ENCODE peak calls at places on chromosomes 6 and 20, in five cellular contexts. F, G, O, J and L are unnamed samples.

GRCh38 chr6:1604991-1605821 is 4.5 kb upstream of the FOXC1 start:
- DNase-seq in F (no peak), G (no peak), O (no peak), J (no peak), L (no peak)

GRCh38 chr20:3749689-3750639 is 17.5 kb downstream of the HSPA12B start:
- DNase-seq in F (peak), G (no peak), O (peak), J (no peak), L (no peak)

GRCh38 chr6:159933077-159933476 is 35.8 kb upstream of the IGF2R start:
- DNase-seq in F (no peak), G (no peak), O (no peak), J (no peak), L (no peak)

GRCh38 chr6:154615483-154616025 is 105.1 kb upstream of the CNKSR3 start:
- DNase-seq in F (no peak), G (peak), O (peak), J (peak), L (no peak)

GRCh38 chr20:35497780-35498189 is 31.7 kb downstream of the C20orf173 start:
- DNase-seq in F (no peak), G (peak), O (no peak), J (peak), L (no peak)

GRCh38 chr6:38016824-38017223 is 197.3 kb downstream of the ZFAND3 start:
- DNase-seq in F (no peak), G (no peak), O (no peak), J (no peak), L (no peak)

GRCh38 chr20:45822863-45823262 is 4.2 kb downstream of the TNNC2 start:
- DNase-seq in F (no peak), G (peak), O (peak), J (peak), L (no peak)

GRCh38 chr6:45830441-45831139 is 185.1 kb downstream of the CLIC5 start:
- DNase-seq in F (no peak), G (peak), O (peak), J (peak), L (peak)

GRCh38 chr6:86712039-86712438 is 225.3 kb upstream of the HTR1E start:
- DNase-seq in F (no peak), G (no peak), O (no peak), J (no peak), L (no peak)

GRCh38 chr6:11323666-11324452 is 91.4 kb upstream of the NEDD9 start:
- DNase-seq in F (no peak), G (no peak), O (no peak), J (no peak), L (no peak)

GRCh38 chr20:53750827-53751393 is 157.3 kb upstream of the ZNF217 start:
- DNase-seq in F (peak), G (peak), O (peak), J (peak), L (peak)

DNA sequence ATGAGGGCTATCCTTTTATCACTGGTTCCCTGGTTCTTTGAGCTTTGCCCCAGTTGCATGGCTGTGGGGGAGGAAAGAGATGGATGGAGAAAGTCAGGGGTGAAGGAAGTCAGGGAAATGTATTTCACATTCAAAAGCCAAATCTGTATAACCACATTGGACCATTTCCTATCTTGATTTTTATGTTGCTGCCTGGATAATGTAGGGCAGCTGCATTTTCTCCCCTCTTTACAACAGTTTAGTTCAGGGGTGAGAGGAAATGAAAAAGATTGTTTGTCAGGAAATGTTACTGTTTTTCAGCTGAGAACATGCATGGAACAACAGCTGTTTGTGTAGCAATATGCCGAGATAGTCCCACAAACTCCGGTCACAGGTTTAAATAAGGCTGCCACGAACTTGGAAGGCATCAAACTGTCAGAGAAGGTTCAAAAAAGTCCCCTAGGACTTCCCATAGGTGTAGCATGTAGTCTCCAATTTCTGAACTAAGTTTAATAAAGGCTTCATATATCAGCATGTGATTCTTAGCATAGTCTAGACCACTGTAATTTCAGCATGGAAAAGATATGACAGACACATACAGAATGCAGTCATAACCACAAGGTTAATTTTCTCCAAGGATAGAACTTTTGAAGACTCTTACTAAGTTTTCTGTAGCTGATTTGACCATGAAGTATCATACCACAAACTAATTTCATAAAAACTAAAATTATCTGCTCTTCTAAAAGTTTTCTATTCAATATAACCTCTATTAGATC is 82.1 kb upstream of the COL21A1 start:
- DNase-seq in F (no peak), G (peak), O (peak), J (no peak), L (no peak)
- H3K4me3 ChIP-seq in F (no peak), G (no peak), O (no peak), J (no peak), L (no peak)

GRCh38 chr20:17968366-17969275 is at the start of the genes MGME1 and SNX5:
- DNase-seq in F (peak), G (peak), O (peak), J (peak), L (peak)
- H3K4me3 ChIP-seq in F (peak), G (peak), O (peak), J (peak), L (peak)

GRCh38 chr20:21127201-21127981 is 1.5 kb downstream of the KIZ start:
- DNase-seq in F (no peak), G (no peak), O (no peak), J (no peak), L (no peak)
- H3K4me3 ChIP-seq in F (no peak), G (no peak), O (no peak), J (peak), L (no peak)

DNA sequence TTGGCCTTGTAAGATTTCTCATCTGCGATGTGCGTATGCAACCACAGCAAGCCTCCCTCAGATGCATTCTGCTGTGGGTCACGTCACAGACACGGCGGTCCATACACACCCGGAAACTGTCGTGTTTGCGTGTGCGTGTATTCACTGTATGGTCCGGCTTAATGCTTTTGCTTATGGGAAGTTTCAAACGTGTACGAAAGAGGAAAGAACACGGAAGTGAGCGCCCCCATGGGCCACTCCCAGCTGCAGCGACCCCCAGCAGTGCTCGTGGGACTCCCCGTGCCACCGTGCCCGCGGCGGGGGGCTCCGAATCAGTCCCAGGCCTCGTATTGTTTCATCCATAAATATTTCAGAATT is 10.2 kb downstream of the DLL1 start:
- DNase-seq in F (no peak), G (no peak), O (no peak), J (no peak), L (no peak)
- H3K4me3 ChIP-seq in F (no peak), G (peak), O (no peak), J (peak), L (no peak)

GRCh38 chr6:19465760-19466159 is 371.4 kb upstream of the ID4 start:
- DNase-seq in F (no peak), G (peak), O (peak), J (no peak), L (no peak)
- H3K4me3 ChIP-seq in F (no peak), G (no peak), O (no peak), J (no peak), L (no peak)

DNA sequence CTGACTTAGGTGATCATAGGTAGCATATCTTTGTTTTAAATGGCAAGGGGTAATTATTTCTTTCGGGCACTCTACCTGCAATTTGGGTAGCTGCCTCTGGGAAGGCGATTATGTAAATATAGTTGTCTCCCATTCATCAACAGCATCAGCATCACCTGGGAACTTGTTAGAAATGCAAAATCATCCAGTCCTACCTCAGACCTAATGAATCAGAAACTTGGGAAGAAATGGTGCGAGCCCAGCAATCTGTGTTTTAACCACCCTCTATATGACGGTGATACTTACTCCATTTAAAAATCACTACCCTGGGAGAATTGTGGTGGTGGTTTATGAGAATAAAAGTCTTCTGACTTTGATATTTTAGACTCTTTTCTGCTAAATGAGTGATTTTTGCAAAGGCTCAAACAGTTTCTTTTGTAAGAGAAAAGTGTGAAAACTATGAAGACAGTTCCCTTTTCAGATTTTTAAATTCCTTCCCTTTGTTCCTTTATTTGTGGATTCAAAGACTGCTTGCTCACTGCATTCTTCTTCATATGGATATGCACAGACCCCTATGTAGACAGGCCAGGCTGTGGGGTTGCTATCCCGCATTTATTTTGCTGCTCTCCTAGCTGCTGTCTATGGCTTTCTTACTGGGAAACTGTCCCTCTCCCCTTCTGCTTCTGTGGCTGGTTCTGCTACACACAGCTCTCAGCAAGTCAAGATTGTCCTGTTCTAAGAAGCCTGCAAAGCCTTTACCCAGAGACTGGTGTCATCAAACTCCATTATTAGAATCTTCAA is 365.3 kb downstream of the RNF144B start:
- DNase-seq in F (peak), G (no peak), O (no peak), J (no peak), L (no peak)
- H3K4me3 ChIP-seq in F (no peak), G (no peak), O (no peak), J (no peak), L (no peak)

DNA sequence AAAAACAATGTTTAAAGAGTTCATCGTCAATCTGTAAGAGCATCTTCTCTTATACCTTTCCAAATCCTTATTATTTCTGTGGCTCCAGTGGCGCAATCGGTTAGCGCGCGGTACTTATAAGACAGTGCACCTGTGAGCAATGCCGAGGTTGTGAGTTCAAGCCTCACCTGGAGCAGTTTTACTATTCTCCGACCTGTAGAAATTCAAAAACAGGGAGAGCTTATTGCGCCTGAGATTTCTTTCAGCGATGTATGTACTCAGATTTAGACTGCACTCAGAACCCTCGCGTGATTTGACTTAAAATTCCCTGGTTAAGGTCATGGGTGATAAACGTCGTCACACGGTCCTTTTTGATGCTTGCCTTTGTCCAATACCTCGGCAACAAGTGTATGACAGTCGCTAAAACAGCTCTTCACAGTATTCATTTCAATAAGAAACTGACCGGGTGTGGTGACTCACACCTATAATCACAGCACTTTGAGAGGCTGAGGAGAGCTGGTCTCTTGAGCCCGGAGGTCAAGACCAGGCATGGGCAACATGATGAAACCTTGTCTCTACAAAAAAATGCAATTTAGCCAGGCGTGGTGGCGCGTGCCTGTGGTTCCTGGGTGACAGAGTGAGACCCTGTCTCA is 11.9 kb downstream of the GPX5 start:
- DNase-seq in F (peak), G (peak), O (no peak), J (no peak), L (no peak)
- H3K4me3 ChIP-seq in F (peak), G (no peak), O (no peak), J (no peak), L (no peak)

GRCh38 chr6:7589221-7589620 is 777 bp upstream of the SNRNP48 start:
- DNase-seq in F (no peak), G (peak), O (no peak), J (no peak), L (no peak)
- H3K4me3 ChIP-seq in F (no peak), G (no peak), O (no peak), J (no peak), L (no peak)

GRCh38 chr6:108134213-108134973 is 31.4 kb upstream of the NR2E1 start:
- DNase-seq in F (peak), G (no peak), O (no peak), J (no peak), L (no peak)
- H3K4me3 ChIP-seq in F (no peak), G (peak), O (no peak), J (peak), L (no peak)